ENCODE peak calls at places on chromosome 7, in four cellular contexts. Z, U, P and I are unnamed samples.

GRCh38 chr7:155425946-155426345 is 32.0 kb upstream of the EN2 start:
- DNase-seq in U (no peak), Z (no peak), P (no peak), I (no peak)

GRCh38 chr7:5234852-5235831 is 45.1 kb downstream of the WIPI2 start:
- DNase-seq in U (no peak), Z (no peak), P (no peak), I (no peak)

GRCh38 chr7:2862831-2863361 is 18.8 kb upstream of the GNA12 start:
- DNase-seq in Z (no peak), U (no peak), P (no peak), I (no peak)

GRCh38 chr7:156827587-156828203 is 65.3 kb downstream of the LMBR1 start:
- DNase-seq in U (peak), Z (no peak), P (no peak), I (no peak)

GRCh38 chr7:44307905-44308740 is 17.3 kb downstream of the CAMK2B start:
- DNase-seq in U (no peak), P (no peak), Z (no peak), I (no peak)

GRCh38 chr7:18638594-18639452 is 143.3 kb downstream of the HDAC9 start:
- DNase-seq in U (no peak), P (no peak), Z (no peak), I (peak)

GRCh38 chr7:139092090-139092796 is 17.3 kb downstream of the ZC3HAV1 start:
- DNase-seq in Z (no peak), P (no peak), U (no peak), I (no peak)

GRCh38 chr7:21944616-21945373 is 904 bp downstream of the CDCA7L start:
- DNase-seq in Z (peak), U (peak), P (peak), I (peak)

GRCh38 chr7:81159402-81159801 is 240.6 kb upstream of the SEMA3C start:
- DNase-seq in Z (no peak), U (no peak), P (no peak), I (no peak)

GRCh38 chr7:30180718-30181117 is 45.9 kb downstream of the MTURN start:
- DNase-seq in P (no peak), U (no peak), Z (no peak), I (no peak)